ENCODE peak calls at places on chromosomes 2 and 18, in nine cellular contexts. C, D, L, F, E, S, I, W and X are unnamed samples.

GRCh38 chr2:233152541-233152940 is 92.4 kb downstream of the INPP5D start:
- DNase-seq in C (peak; percentile 25), D (no peak), L (no peak), F (no peak), E (no peak), S (peak; percentile 33), I (no peak), W (no peak), X (no peak)

GRCh38 chr2:80117401-80117800 is 187.2 kb downstream of the LRRTM1 start:
- DNase-seq in C (peak; percentile 3), D (no peak), L (no peak), F (no peak), E (no peak), S (no peak), I (no peak), W (no peak), X (no peak)

GRCh38 chr2:195559431-195559914 is 97.6 kb upstream of the SLC39A10 start:
- DNase-seq in C (peak; percentile 87), D (peak; percentile 36), L (peak; percentile 88), F (peak; percentile 60), E (peak; percentile 79), S (no peak), I (peak; percentile 87), W (peak; percentile 61), X (no peak)

GRCh38 chr2:108575132-108575966 is 41.1 kb downstream of the LIMS1 start:
- DNase-seq in C (peak; percentile 81), D (no peak), L (no peak), F (no peak), E (no peak), S (no peak), I (no peak), W (no peak), X (no peak)

GRCh38 chr2:128374001-128374710 is 55.5 kb upstream of the HS6ST1 start:
- DNase-seq in C (peak; percentile 35), D (no peak), L (no peak), F (no peak), E (no peak), S (no peak), I (no peak), W (no peak), X (no peak)

GRCh38 chr2:231644426-231644825 is 51.8 kb downstream of the TEX44 start:
- DNase-seq in C (no peak), D (no peak), L (no peak), F (no peak), E (no peak), S (no peak), I (no peak), W (no peak), X (no peak)

GRCh38 chr2:23697256-23697655 is 229.7 kb downstream of the ATAD2B start:
- DNase-seq in C (no peak), D (no peak), L (no peak), F (no peak), E (no peak), S (no peak), I (no peak), W (no peak), X (no peak)

GRCh38 chr2:160703648-160704585 is 210.3 kb upstream of the RBMS1 start:
- DNase-seq in C (no peak), D (no peak), L (peak; percentile 16), F (peak; percentile 9), E (peak; percentile 88), S (no peak), I (peak; percentile 18), W (no peak), X (no peak)

GRCh38 chr2:233061007-233061590 is 957 bp downstream of the INPP5D start:
- DNase-seq in C (no peak), D (no peak), L (peak; percentile 83), F (peak; percentile 52), E (peak; percentile 64), S (no peak), I (no peak), W (no peak), X (no peak)

GRCh38 chr2:73006969-73007710 is 64.4 kb downstream of the SFXN5 start:
- DNase-seq in C (peak; percentile 26), D (no peak), L (no peak), F (no peak), E (no peak), S (peak; percentile 15), I (no peak), W (no peak), X (no peak)

GRCh38 chr2:233074106-233074505 is 14.0 kb downstream of the INPP5D start:
- DNase-seq in C (no peak), D (no peak), L (peak; percentile 26), F (no peak), E (no peak), S (no peak), I (no peak), W (no peak), X (no peak)

GRCh38 chr18:34039194-34039593 is 185.5 kb downstream of the NOL4 start:
- DNase-seq in C (no peak), D (no peak), L (no peak), F (no peak), E (no peak), S (no peak), I (no peak), W (no peak), X (no peak)

GRCh38 chr2:208269091-208269490 is 3.0 kb downstream of the PIKFYVE start:
- DNase-seq in C (no peak), D (no peak), L (no peak), F (no peak), E (no peak), S (no peak), I (no peak), W (no peak), X (no peak)

GRCh38 chr18:37588289-37588688 is 22.7 kb upstream of the CELF4 start:
- DNase-seq in C (no peak), D (no peak), L (no peak), F (no peak), E (no peak), S (no peak), I (no peak), W (no peak), X (no peak)

GRCh38 chr18:60123031-60123430 is 223.2 kb downstream of the PMAIP1 start:
- DNase-seq in C (no peak), D (no peak), L (no peak), F (no peak), E (no peak), S (no peak), I (no peak), W (no peak), X (no peak)

GRCh38 chr2:238938460-238939055 is 90.7 kb downstream of the TWIST2 start:
- DNase-seq in C (peak; percentile 100), D (no peak), L (peak; percentile 28), F (no peak), E (no peak), S (no peak), I (no peak), W (no peak), X (no peak)

GRCh38 chr2:46982356-46983064 is 66.9 kb upstream of the MCFD2 start:
- DNase-seq in C (no peak), D (no peak), L (no peak), F (no peak), E (no peak), S (no peak), I (no peak), W (no peak), X (no peak)

GRCh38 chr2:134669731-134670669 is 48.8 kb downstream of the TMEM163 start:
- DNase-seq in C (no peak), D (peak; percentile 31), L (peak; percentile 51), F (no peak), E (no peak), S (no peak), I (peak; percentile 91), W (peak; percentile 52), X (no peak)

GRCh38 chr18:58605027-58606020 is 23.6 kb downstream of the ALPK2 start:
- DNase-seq in C (peak; percentile 81), D (no peak), L (no peak), F (no peak), E (no peak), S (no peak), I (peak; percentile 31), W (no peak), X (no peak)

GRCh38 chr2:151120016-151120415 is 141.6 kb downstream of the RBM43 start:
- DNase-seq in C (no peak), D (no peak), L (no peak), F (no peak), E (no peak), S (no peak), I (no peak), W (no peak), X (no peak)

GRCh38 chr18:79944126-79944731 is 7.2 kb downstream of the SLC66A2 start:
- DNase-seq in C (no peak), D (no peak), L (peak; percentile 11), F (no peak), E (peak; percentile 97), S (no peak), I (no peak), W (no peak), X (no peak)

GRCh38 chr2:190359896-190360376 is 16.5 kb downstream of the INPP1 start:
- DNase-seq in C (peak; percentile 74), D (no peak), L (peak; percentile 45), F (peak; percentile 26), E (no peak), S (no peak), I (peak; percentile 55), W (no peak), X (no peak)

GRCh38 chr2:117812443-117812842 is 2.0 kb upstream of the DDX18 start:
- DNase-seq in C (no peak), D (no peak), L (no peak), F (no peak), E (no peak), S (no peak), I (no peak), W (no peak), X (no peak)

GRCh38 chr18:10008006-10008647 is 94.3 kb downstream of the VAPA start:
- DNase-seq in C (no peak), D (no peak), L (no peak), F (no peak), E (no peak), S (no peak), I (no peak), W (no peak), X (no peak)

GRCh38 chr18:66553824-66554223 is 50.1 kb downstream of the CDH19 start:
- DNase-seq in C (no peak), D (no peak), L (no peak), F (no peak), E (no peak), S (no peak), I (no peak), W (no peak), X (no peak)

GRCh38 chr2:74474899-74475298 is 2.4 kb upstream of the MRPL53 start:
- DNase-seq in C (no peak), D (no peak), L (no peak), F (no peak), E (no peak), S (no peak), I (no peak), W (no peak), X (no peak)

GRCh38 chr2:150371066-150371812 is 116.2 kb downstream of the RND3 start:
- DNase-seq in C (no peak), D (no peak), L (no peak), F (no peak), E (no peak), S (no peak), I (no peak), W (no peak), X (no peak)

GRCh38 chr2:126817172-126817571 is 81.5 kb upstream of the TEX51 start:
- DNase-seq in C (no peak), D (no peak), L (no peak), F (no peak), E (no peak), S (no peak), I (no peak), W (no peak), X (no peak)

GRCh38 chr2:3219536-3219935 is 158.1 kb downstream of the EIPR1 start:
- DNase-seq in C (no peak), D (no peak), L (no peak), F (no peak), E (no peak), S (no peak), I (no peak), W (no peak), X (no peak)

GRCh38 chr2:84152471-84152870 is 306.6 kb downstream of the SUCLG1 start:
- DNase-seq in C (no peak), D (no peak), L (no peak), F (no peak), E (no peak), S (no peak), I (no peak), W (no peak), X (no peak)

GRCh38 chr2:237616373-237617304 is 10.7 kb upstream of the LRRFIP1 start:
- DNase-seq in C (peak; percentile 96), D (no peak), L (peak; percentile 33), F (no peak), E (no peak), S (peak; percentile 75), I (no peak), W (no peak), X (no peak)